ENCODE peak calls at places on chromosomes 5 and 9, in seven cellular contexts. U is lower lobe of right lung, N is suprapubic skin, L is OCI-LY7, R is cardiac muscle cell, I is PC-9, K is IMR-90. H is an unnamed sample.

GRCh38 chr5:9686211-9686610 is 56.1 kb upstream of the TAS2R1 start:
- DNase-seq in U (no peak), N (no peak), L (no peak), R (peak; percentile 50), I (no peak), K (peak; percentile 83), H (no peak)

GRCh38 chr9:91422832-91423711 is 560 bp downstream of the NFIL3 start:
- DNase-seq in U (peak; percentile 74), N (peak; percentile 86), L (peak; percentile 76), R (peak; percentile 89), I (peak; percentile 65), K (peak; percentile 85), H (peak; percentile 91)

GRCh38 chr9:38053697-38054461 is 15.1 kb downstream of the SHB start:
- DNase-seq in U (no peak), N (no peak), L (no peak), R (no peak), I (no peak), K (no peak), H (no peak)

GRCh38 chr9:99184427-99185327 is 37.1 kb downstream of the ALG2 start:
- DNase-seq in U (peak; percentile 84), N (peak; percentile 91), L (peak; percentile 83), R (peak; percentile 94), I (peak; percentile 75), K (peak; percentile 93), H (peak; percentile 88)

GRCh38 chr5:180591249-180591887 is at the start of gene SCGB3A1:
- DNase-seq in U (peak; percentile 74), N (no peak), L (no peak), R (peak; percentile 22), I (no peak), K (no peak), H (no peak)

GRCh38 chr5:79209505-79209904 is 26.4 kb upstream of the JMY start:
- DNase-seq in U (no peak), N (peak; percentile 40), L (no peak), R (no peak), I (no peak), K (no peak), H (no peak)

GRCh38 chr5:172123269-172123692 is 64.7 kb downstream of the STK10 start:
- DNase-seq in U (no peak), N (no peak), L (no peak), R (peak; percentile 86), I (peak; percentile 24), K (peak; percentile 67), H (no peak)

GRCh38 chr5:2132497-2132847 is 249.7 kb upstream of the IRX4 start:
- DNase-seq in U (no peak), N (no peak), L (no peak), R (no peak), I (no peak), K (no peak), H (no peak)

GRCh38 chr9:6538666-6539071 is 106.9 kb downstream of the GLDC start:
- DNase-seq in U (no peak), N (no peak), L (no peak), R (peak; percentile 54), I (no peak), K (peak; percentile 57), H (no peak)

GRCh38 chr9:82882133-82882532 is 180.8 kb downstream of the RASEF start:
- DNase-seq in U (no peak), N (no peak), L (no peak), R (no peak), I (no peak), K (peak; percentile 13), H (no peak)

GRCh38 chr9:98913044-98913443 is 30.7 kb upstream of the COL15A1 start:
- DNase-seq in U (no peak), N (no peak), L (no peak), R (no peak), I (no peak), K (no peak), H (no peak)

GRCh38 chr9:72888032-72888431 is 64.8 kb downstream of the ALDH1A1 start:
- DNase-seq in U (no peak), N (no peak), L (no peak), R (no peak), I (no peak), K (no peak), H (no peak)

GRCh38 chr9:98998441-98999151 is 54.9 kb downstream of the COL15A1 start:
- DNase-seq in U (peak; percentile 84), N (peak; percentile 92), L (peak; percentile 56), R (peak; percentile 87), I (peak; percentile 67), K (peak; percentile 56), H (peak; percentile 90)

GRCh38 chr5:18220631-18221030 is 586.4 kb downstream of the TAF11L14 start:
- DNase-seq in U (no peak), N (no peak), L (no peak), R (no peak), I (no peak), K (no peak), H (no peak)

DNA sequence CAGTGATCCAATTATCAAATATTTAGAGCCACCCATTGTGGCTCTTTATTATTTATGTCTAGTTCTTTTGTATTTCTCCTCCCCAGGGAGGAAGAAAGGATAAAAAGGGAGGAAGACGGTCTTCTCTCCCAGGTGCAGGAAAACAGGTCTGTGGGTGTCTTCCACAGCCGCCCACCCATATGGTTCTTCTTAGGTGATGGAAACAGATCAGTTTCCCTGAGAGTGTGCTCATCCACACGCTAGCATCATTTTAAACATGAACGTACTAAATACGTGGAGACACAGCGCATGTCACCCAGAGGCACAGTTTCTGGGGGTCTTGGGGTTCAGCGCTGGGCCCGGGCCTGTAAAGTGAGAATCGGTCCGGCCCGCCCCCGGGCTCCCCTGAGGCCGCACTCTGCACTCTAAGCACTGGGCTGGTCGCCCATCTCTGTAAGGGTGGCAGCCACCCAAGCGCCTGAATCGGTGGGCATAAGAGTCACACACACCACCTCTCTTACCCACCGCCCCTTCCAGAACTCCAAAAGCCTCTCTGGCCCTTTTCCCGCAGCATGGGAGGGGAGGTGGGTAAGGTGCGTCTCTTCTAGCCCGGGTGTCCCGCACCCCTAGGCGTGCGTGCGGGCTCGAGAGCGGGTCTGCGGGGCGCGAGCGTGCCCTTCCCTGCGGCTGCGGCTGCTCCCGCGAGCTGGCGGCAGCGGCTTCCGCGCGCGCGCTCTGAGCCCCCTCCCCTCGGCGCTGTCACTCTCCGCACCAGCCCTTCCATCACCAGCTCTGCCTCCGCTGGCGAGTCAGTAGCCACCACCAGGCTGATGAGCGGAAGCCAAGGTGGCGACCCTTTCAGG is 1.3 kb downstream of the PTCH1 start:
- DNase-seq in U (no peak), N (no peak), L (peak; percentile 50), R (no peak), I (no peak), K (no peak), H (no peak)
- H3K27ac ChIP-seq in U (peak overlapping the region; percentile 41), N (no peak overlapping the region), L (no peak overlapping the region), R (no peak overlapping the region), I (no peak overlapping the region), K (no peak overlapping the region), H (no peak overlapping the region)

GRCh38 chr9:22009563-22009867 is 410 bp upstream of the CDKN2B start:
- DNase-seq in U (no peak), N (no peak), L (no peak), R (no peak), I (no peak), K (no peak), H (no peak)

GRCh38 chr9:22002038-22002437 is 7.1 kb downstream of the CDKN2B start:
- DNase-seq in U (no peak), N (no peak), L (no peak), R (no peak), I (no peak), K (no peak), H (no peak)

GRCh38 chr9:22005700-22006605 is 3.2 kb downstream of the CDKN2B start:
- DNase-seq in U (no peak), N (no peak), L (peak; percentile 28), R (peak; percentile 43), I (no peak), K (peak; percentile 31), H (no peak)

GRCh38 chr9:22008662-22009562 is at the start of gene CDKN2B:
- DNase-seq in U (peak; percentile 96), N (peak; percentile 97), L (peak; percentile 90), R (peak; percentile 98), I (peak; percentile 94), K (peak; percentile 94), H (peak; percentile 98)

DNA sequence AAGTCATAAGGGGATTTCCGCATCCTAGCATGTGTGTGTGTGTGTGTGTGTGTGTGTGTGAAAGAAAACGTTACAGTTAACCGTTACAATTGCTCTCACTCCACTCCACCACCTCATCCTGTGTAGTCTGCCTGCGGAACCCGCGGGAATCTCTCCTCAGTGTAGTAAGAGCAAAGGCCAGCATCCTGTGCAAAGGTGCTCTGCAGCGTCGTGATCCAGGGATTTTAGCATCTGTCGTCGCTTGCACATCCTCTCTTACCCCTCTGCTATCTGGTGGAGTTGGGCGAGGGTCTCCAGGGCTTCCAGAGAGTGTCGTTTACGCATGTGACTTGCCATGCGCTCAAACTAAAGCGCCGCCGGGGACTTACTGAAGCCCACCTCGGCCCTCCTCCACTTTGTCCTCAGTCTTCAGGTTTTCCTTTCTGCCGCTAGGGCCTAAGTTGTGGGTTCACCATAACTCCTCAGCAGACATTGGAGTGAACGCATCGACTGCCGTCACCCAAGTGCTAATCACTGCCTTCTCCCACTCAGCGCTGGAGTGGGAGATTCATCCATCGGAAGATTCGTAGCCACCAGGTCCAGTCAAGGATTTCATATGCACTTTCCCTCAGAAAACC is 3.9 kb downstream of the CDKN2B start:
- DNase-seq in U (no peak), N (no peak), L (peak; percentile 47), R (peak; percentile 22), I (no peak), K (peak; percentile 37), H (no peak)
- TF ChIP-seq CTCF in U (no peak), N (no peak), L (peak; percentile 29), R (no peak), I (no peak), K (no peak), H (no peak)

DNA sequence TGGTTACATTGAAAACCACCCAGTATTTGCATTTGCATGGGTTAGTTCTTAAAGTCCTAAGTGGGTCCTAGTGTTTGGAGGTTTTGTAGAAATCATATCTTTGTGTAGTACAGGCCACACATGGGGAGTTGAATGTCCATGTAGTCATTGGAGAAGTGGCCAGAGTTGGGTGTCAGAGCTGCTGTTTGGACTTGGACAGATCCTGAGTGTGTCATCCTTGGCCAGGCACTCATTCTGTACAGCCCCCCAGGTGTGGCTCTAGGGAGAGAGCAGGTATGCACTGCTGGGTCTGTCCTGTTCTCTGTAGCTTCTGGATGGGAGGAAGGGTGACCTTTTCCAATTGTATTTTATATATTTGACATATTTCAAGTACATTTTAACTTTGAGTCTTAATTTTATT is 82.4 kb downstream of the IQGAP2 start:
- DNase-seq in U (no peak), N (no peak), L (no peak), R (no peak), I (no peak), K (no peak), H (no peak)
- H3K27ac ChIP-seq in U (no peak overlapping the region), N (no peak overlapping the region), L (no peak overlapping the region), R (no peak overlapping the region), I (no peak overlapping the region), K (no peak overlapping the region), H (no peak overlapping the region)

DNA sequence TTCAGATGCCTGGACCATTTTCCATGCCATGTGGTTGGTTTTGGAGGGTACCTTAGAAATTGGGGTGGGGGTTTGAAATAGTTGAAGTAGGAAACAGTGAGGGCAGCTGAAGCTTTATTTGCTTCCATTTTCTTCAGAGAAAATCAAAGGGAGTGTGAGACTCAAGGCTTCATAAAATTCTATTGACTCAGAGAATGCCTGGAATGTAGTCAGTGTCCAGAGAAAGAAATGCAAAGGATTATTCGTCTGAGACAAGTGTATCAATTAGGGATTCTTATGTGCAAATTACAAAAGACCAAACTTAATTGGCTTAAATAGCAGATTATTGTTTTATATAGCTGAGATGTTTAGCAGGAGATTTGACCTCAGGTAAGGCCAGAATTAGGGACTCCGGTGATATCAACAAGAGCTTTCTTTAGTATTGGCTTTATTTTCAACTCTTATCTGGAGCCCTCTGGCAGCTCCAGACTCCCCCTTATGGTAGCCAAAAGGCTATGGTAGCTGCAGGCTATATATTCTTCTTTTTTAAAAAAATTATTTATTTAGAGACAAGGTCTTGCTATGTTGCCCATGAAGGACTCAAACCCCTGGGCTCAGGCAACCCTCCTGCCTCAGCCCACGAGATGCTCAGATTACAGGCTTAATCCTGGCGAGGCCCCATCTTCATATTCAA is 38.9 kb downstream of the PTTG1 start:
- DNase-seq in U (no peak), N (no peak), L (no peak), R (peak; percentile 25), I (no peak), K (no peak), H (no peak)
- TF ChIP-seq CTCF in U (no peak), N (no peak), L (peak; percentile 64), R (peak; percentile 36), I (no peak), K (peak; percentile 35), H (no peak)

H was measured in coronary artery.